ENCODE peak calls at places on chromosome 7, in five cellular contexts. X is HepG2, D is GM12878, G is SK-N-SH, T is K562. K is an unnamed sample.

GRCh38 chr7:157675427-157675930 is 338.7 kb downstream of the DNAJB6 start:
- DNase-seq in T (no peak), G (no peak), D (no peak), X (no peak), K (no peak)

GRCh38 chr7:157434231-157434630 is 97.4 kb downstream of the DNAJB6 start:
- DNase-seq in D (no peak), X (no peak), G (no peak), T (peak; percentile 64), K (no peak)

GRCh38 chr7:85275204-85275603 is 88.3 kb upstream of the SEMA3D start:
- DNase-seq in G (no peak), T (no peak), D (no peak), X (no peak), K (no peak)

GRCh38 chr7:39749177-39749576 is 125.8 kb downstream of the RALA start:
- DNase-seq in T (no peak), D (no peak), G (no peak), X (no peak), K (no peak)

GRCh38 chr7:127770870-127771269 is 118.9 kb downstream of the SND1 start:
- DNase-seq in T (no peak), X (no peak), D (no peak), G (peak; percentile 57), K (no peak)

GRCh38 chr7:19939746-19940145 is 166.3 kb upstream of the TMEM196 start:
- DNase-seq in X (no peak), G (no peak), D (no peak), T (no peak), K (no peak)

GRCh38 chr7:128191136-128191844 is 49.8 kb upstream of the LEP start:
- DNase-seq in D (no peak), X (no peak), T (no peak), G (no peak), K (no peak)

GRCh38 chr7:128708235-128708634 is 30.9 kb upstream of the CALU start:
- DNase-seq in X (no peak), D (no peak), G (no peak), T (no peak), K (no peak)

GRCh38 chr7:7595451-7595850 is 28.8 kb downstream of the MIOS start:
- DNase-seq in T (peak; percentile 25), D (no peak), X (peak; percentile 3), G (peak; percentile 58), K (peak; percentile 5)

GRCh38 chr7:33886100-33886623 is 19.2 kb upstream of the BMPER start:
- DNase-seq in G (peak; percentile 38), X (peak; percentile 11), D (no peak), T (peak; percentile 14), K (peak; percentile 81)

GRCh38 chr7:68235937-68236336 is 1239.3 kb downstream of the TYW1 start:
- DNase-seq in T (no peak), G (no peak), D (no peak), X (no peak), K (no peak)

GRCh38 chr7:1865000-1865808 is 195.1 kb downstream of the ELFN1 start:
- DNase-seq in X (no peak), G (no peak), D (no peak), T (no peak), K (no peak)

GRCh38 chr7:147771344-147771743 is 819.2 kb upstream of the C7orf33 start:
- DNase-seq in T (no peak), X (no peak), D (no peak), G (no peak), K (no peak)

GRCh38 chr7:73811760-73812168 is 19.0 kb upstream of the CLDN4 start:
- DNase-seq in G (peak; percentile 87), T (peak; percentile 84), D (no peak), X (peak; percentile 54), K (peak; percentile 82)

GRCh38 chr7:73812996-73813395 is 17.8 kb upstream of the CLDN4 start:
- DNase-seq in D (no peak), X (no peak), G (no peak), T (no peak), K (no peak)

GRCh38 chr7:73810991-73811360 is 19.8 kb upstream of the CLDN4 start:
- DNase-seq in T (no peak), X (no peak), D (no peak), G (peak; percentile 45), K (no peak)

GRCh38 chr7:73815436-73815835 is 15.4 kb upstream of the CLDN4 start:
- DNase-seq in T (no peak), G (no peak), X (no peak), D (no peak), K (no peak)

DNA sequence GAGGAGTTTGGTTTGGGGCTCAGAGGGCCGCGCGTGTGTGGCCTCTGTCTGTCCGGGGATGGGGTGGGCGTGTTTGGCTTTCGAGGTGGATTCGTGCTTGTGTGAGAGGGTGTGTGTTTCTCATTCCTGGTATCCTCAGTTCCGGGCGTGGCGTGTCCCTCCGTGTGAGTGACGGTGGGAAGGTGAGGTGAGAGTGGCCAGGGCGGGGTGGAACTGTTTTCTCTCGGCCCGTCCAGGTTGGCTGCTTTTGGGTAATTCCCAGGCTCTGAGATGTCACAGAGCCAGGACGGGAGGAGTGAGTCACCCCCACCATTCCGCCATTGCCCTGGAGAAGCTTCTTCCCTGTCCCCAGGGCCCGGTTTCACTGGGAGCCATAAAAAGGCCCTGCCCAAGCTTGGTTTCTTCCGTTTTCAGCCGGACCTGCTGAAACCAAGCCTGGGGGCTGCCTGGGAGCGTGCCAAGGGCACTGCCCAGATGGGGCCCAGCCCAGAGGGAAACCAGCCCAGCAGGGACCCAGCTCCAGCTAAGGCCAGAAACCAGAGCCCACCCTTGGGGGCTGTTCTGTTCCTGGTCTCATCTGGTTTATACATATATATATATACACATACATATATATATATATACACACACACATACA is 21.2 kb upstream of the CLDN4 start:
- DNase-seq in D (no peak), T (no peak), X (no peak), G (peak; percentile 37), K (no peak)
- TF ChIP-seq FOXM1 in D (no peak), T (no peak), X (no peak), G (no peak), K (no peak)

GRCh38 chr7:101342892-101343291 is 19.8 kb upstream of the COL26A1 start:
- DNase-seq in T (no peak), X (no peak), G (no peak), D (no peak), K (no peak)

GRCh38 chr7:101340379-101340778 is 18.8 kb upstream of the IFT22 start:
- DNase-seq in G (no peak), X (no peak), D (no peak), T (no peak), K (no peak)
- TF ChIP-seq FOXM1 in G (no peak), X (no peak), D (no peak), T (no peak), K (no peak)

DNA sequence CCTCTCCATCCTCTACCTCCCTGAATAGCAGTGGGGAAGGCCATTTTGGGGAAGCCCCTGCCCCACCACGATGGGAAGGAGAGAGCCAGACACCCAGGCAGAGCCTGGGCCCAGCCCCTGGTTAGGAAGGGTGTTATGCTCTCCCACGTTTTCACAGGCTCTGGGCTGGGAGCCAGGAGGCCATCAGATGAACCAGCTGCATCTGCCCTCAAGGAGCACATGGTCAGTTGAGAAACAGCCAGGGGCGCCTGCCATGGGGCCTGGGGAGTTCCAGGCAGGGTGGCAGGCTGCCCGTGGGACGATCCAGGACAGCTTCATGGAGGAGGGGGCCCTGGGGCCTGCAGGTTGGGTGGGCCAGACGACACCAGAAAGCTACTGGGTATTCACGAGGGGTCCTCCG is 47.5 kb downstream of the CAMK2B start:
- DNase-seq in X (no peak), G (peak; percentile 72), D (no peak), T (no peak), K (no peak)
- TF ChIP-seq FOXM1 in X (no peak), G (no peak), D (no peak), T (no peak), K (no peak)

DNA sequence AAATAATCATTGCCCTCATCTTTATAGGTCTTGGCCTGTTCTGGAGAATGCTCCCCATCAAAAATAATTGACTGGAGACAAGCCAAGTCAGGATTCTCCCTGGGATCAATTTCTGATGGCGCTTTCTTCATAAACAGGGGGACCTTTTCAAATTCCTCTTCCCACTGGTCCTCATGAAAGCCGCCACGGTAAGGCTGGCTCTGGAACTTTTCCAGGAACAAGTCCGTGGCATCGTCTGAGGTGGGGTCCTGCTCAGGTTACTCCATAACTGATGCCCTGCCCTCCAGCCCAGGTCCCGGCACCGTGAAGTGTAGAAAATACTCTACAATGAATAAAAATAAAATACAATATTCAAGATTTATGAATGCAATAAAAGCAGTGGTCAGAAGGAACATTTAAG is 79.4 kb upstream of the IGFBP3 start:
- DNase-seq in X (no peak), G (no peak), T (no peak), D (no peak), K (no peak)
- TF ChIP-seq FOXM1 in X (no peak), G (no peak), T (no peak), D (no peak), K (no peak)

GRCh38 chr7:150992833-150993302 is 2.1 kb downstream of the NOS3 start:
- DNase-seq in D (no peak), X (peak; percentile 52), G (peak; percentile 89), T (peak; percentile 84), K (peak; percentile 80)
- TF ChIP-seq FOXM1 in D (no peak), X (no peak), G (no peak), T (no peak), K (no peak)

DNA sequence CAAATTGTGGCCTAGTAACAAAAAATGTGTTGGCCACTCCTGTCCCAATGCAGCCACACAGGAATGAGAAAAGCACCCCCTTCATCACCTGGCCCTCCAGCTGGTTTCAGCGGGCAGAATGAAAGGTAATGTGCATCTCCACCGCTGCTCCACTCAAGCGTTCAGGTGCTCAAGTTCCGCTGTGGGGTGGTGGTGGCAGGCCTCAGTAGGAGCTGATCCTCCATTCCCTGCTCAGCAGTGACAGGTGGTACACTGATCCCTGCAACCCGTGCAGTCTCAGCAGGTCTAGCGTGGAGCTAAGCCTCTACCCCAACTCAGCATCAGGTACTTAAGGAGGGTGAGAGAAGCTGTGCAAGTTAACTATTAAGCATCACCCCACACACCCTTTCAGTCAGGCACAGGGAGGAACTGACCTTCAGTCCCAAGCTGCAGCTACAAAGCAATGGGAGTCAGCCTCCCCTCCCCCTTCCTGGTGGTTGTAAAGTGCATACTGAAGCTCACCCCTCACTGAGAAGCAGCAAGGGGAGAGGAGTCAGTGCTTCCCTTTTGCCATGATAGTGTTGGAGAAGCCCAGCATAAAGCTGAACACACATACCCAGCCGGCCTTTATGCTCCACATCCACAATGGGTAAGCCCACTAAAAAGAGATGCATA is 383.0 kb downstream of the SDK1 start:
- DNase-seq in D (no peak), T (no peak), G (no peak), X (peak; percentile 56), K (no peak)
- TF ChIP-seq FOXM1 in D (no peak), T (no peak), G (no peak), X (no peak), K (no peak)

GRCh38 chr7:117319211-117319610 is 3.6 kb downstream of the WNT2 start:
- DNase-seq in G (no peak), T (no peak), D (no peak), X (no peak), K (no peak)
- TF ChIP-seq FOXM1 in G (no peak), T (no peak), D (no peak), X (no peak), K (no peak)

K was measured in HEK293T.